ENCODE peak calls at places on chromosomes 4 and X, in five cellular contexts. H is transverse colon, C is HCT116, T is Peyer's patch, B is thoracic aorta. O is an unnamed sample.

GRCh38 chr4:52372747-52373146 is 286.4 kb downstream of the USP46 start:
- DNase-seq in H (no peak), C (no peak), T (no peak), B (no peak), O (no peak)

GRCh38 chr4:121706595-121707021 is 9.8 kb upstream of the ANXA5 start:
- DNase-seq in H (no peak), C (no peak), T (no peak), B (no peak), O (no peak)

GRCh38 chrX:50799531-50799961 is 14.4 kb downstream of the SHROOM4 start:
- DNase-seq in H (peak; percentile 20), C (no peak), T (no peak), B (no peak), O (no peak)

GRCh38 chr4:25068386-25068785 is 37.6 kb upstream of the LGI2 start:
- DNase-seq in H (no peak), C (no peak), T (no peak), B (no peak), O (no peak)

GRCh38 chrX:79089897-79090584 is 54.4 kb upstream of the GPR174 start:
- DNase-seq in H (no peak), C (no peak), T (no peak), B (no peak), O (no peak)

GRCh38 chrX:13983734-13984133 is 46.0 kb downstream of the GEMIN8 start:
- DNase-seq in H (no peak), C (no peak), T (no peak), B (no peak), O (no peak)

GRCh38 chrX:42096262-42096939 is 173.0 kb upstream of the CASK start:
- DNase-seq in H (no peak), C (peak; percentile 2), T (no peak), B (no peak), O (no peak)

GRCh38 chr4:3255611-3256186 is 6.7 kb downstream of the MSANTD1 start:
- DNase-seq in H (peak; percentile 4), C (no peak), T (peak; percentile 39), B (peak; percentile 1), O (peak; percentile 70)

GRCh38 chr4:85402371-85402770 is 72.6 kb upstream of the ARHGAP24 start:
- DNase-seq in H (no peak), C (no peak), T (no peak), B (no peak), O (no peak)

GRCh38 chr4:17773125-17773698 is 8.2 kb downstream of the FAM184B start:
- DNase-seq in H (no peak), C (no peak), T (no peak), B (no peak), O (no peak)

DNA sequence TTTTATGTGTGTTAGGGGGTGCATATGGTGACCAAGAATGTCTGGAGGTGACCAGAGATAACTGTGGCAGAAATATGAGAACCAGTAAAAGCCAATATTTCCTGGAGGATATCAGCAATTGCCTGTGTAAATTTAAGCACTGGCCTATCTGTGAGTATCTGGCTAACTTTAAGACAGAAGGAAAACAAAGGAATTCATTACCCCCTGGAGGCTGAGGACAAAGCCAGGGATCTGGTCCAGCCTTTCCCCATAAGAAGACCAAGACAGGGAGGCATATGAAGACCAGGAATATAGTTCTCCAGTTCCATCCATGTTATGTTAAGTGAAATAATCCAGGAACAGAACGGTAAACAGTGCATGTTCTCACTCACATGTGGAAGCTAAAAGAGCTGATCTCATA is 49.2 kb downstream of the MFAP3L start:
- DNase-seq in H (no peak), C (no peak), T (no peak), B (no peak), O (no peak)
- H3K27ac ChIP-seq in H (no peak overlapping the region), C (no peak overlapping the region), T (no peak overlapping the region), B (no peak overlapping the region), O (no peak overlapping the region)

GRCh38 chr4:113303315-113303714 is 253.9 kb downstream of the ANK2 start:
- DNase-seq in H (no peak), C (no peak), T (no peak), B (no peak), O (no peak)

GRCh38 chr4:113294910-113295309 is 245.5 kb downstream of the ANK2 start:
- DNase-seq in H (no peak), C (no peak), T (no peak), B (no peak), O (no peak)

DNA sequence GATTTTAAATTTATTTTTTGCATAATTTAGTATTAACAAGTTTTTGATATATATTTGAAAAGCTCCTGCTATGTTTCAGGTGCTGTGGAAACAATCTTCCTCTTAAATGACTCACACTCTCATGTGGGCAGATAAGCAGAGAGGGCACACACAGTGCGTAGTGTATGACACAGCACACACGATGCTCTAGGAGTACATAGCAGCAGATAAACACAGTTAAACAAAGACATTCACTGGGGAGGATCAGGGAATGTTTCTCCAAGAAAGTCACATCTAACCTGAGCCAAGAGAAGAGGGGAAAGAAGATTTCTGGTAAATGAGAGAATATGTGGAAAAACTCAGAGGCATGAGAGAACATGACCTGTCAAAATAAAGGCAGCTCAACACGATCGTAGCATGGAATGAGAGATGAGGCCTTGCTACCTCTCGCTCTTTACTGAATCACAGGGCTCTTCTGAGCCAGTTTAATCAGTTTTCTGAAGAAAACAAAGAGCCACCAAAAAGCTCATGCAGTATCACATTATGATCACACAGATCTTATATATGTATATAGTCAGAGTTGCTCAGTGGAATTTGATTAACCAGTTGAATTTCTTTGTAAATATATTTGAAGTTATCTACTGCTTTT is 251.0 kb downstream of the ANK2 start:
- DNase-seq in H (no peak), C (peak; percentile 49), T (no peak), B (no peak), O (no peak)
- H3K27ac ChIP-seq in H (no peak overlapping the region), C (no peak overlapping the region), T (no peak overlapping the region), B (no peak overlapping the region), O (peak overlapping the region; percentile 17)

GRCh38 chr4:185872747-185873380 is 60.9 kb upstream of the SORBS2 start:
- DNase-seq in H (no peak), C (peak; percentile 26), T (no peak), B (no peak), O (no peak)

GRCh38 chr4:185878633-185879032 is 66.6 kb upstream of the SORBS2 start:
- DNase-seq in H (no peak), C (no peak), T (no peak), B (no peak), O (no peak)

GRCh38 chr4:185879666-185880312 is 67.8 kb upstream of the SORBS2 start:
- DNase-seq in H (no peak), C (no peak), T (no peak), B (no peak), O (no peak)

GRCh38 chr4:185870437-185870836 is 58.4 kb upstream of the SORBS2 start:
- DNase-seq in H (no peak), C (no peak), T (no peak), B (no peak), O (no peak)

GRCh38 chr4:185874516-185875230 is 62.7 kb upstream of the SORBS2 start:
- DNase-seq in H (no peak), C (no peak), T (no peak), B (no peak), O (no peak)
- H3K27ac ChIP-seq in H (no peak overlapping the region), C (no peak overlapping the region), T (no peak overlapping the region), B (no peak overlapping the region), O (peak overlapping the region; percentile 60)

GRCh38 chr4:112277705-112278448 is 7.8 kb downstream of the TIFA start:
- DNase-seq in H (no peak), C (no peak), T (no peak), B (no peak), O (no peak)
- H3K27ac ChIP-seq in H (no peak overlapping the region), C (no peak overlapping the region), T (no peak overlapping the region), B (no peak overlapping the region), O (no peak overlapping the region)

GRCh38 chr4:75549019-75549418 is 6.8 kb upstream of the ODAPH start:
- DNase-seq in H (no peak), C (no peak), T (no peak), B (no peak), O (no peak)
- H3K27ac ChIP-seq in H (no peak overlapping the region), C (no peak overlapping the region), T (no peak overlapping the region), B (no peak overlapping the region), O (no peak overlapping the region)

GRCh38 chrX:150688911-150689451 is 4.2 kb upstream of the MTMR1 start:
- DNase-seq in H (no peak), C (peak; percentile 28), T (no peak), B (no peak), O (no peak)
- H3K27ac ChIP-seq in H (no peak overlapping the region), C (no peak overlapping the region), T (no peak overlapping the region), B (no peak overlapping the region), O (no peak overlapping the region)

DNA sequence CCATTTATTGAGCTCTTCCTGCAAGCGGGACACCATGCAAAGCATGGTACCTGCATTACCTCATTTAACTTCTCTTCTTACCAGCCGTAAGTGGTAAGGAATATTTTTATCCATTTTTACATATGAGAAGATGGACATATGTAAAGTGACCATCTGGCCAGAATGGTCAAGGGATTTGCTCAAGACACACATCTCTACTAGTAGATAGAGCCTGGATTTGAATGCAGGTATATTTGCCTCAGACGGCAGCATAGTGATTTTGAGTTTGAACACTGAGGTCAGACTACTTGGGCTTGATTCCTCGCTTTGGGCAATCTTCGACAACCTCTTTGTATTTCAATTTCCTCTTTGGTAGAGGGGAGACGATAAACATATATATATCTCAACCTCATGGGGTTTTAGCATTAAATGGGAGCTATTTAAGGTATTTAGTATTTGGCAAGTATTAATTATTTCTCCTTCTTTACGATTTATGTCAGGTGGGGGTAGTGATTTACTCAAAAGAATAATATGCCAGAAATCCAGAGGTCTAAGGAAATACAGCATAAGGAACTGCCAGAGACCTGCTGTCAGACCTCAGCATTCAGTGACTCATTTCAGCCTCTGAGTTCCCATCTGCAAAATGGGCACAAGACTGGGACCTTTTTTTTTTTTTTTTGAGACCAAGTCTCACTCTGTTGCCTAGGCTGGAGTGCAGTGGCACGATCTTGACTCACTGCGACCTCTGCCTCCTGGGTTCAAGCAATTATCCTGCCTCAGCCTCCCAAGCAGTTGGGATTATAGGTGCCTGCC is 34.6 kb upstream of the CHRNA9 start:
- DNase-seq in H (no peak), C (no peak), T (no peak), B (no peak), O (no peak)
- H3K27ac ChIP-seq in H (peak overlapping the region; percentile 38), C (no peak overlapping the region), T (peak overlapping the region; percentile 76), B (no peak overlapping the region), O (peak overlapping the region; percentile 92)

GRCh38 chrX:17413228-17413627 is 38.2 kb downstream of the NHS start:
- DNase-seq in H (no peak), C (peak; percentile 32), T (no peak), B (no peak), O (no peak)

GRCh38 chrX:17412692-17413091 is 37.7 kb downstream of the NHS start:
- DNase-seq in H (no peak), C (peak; percentile 69), T (no peak), B (no peak), O (no peak)

GRCh38 chrX:17415242-17415815 is 40.3 kb downstream of the NHS start:
- DNase-seq in H (no peak), C (no peak), T (no peak), B (no peak), O (no peak)

GRCh38 chrX:17414057-17414658 is 39.2 kb downstream of the NHS start:
- DNase-seq in H (no peak), C (no peak), T (no peak), B (no peak), O (no peak)

GRCh38 chrX:17414839-17415238 is 39.8 kb downstream of the NHS start:
- DNase-seq in H (peak; percentile 22), C (no peak), T (no peak), B (no peak), O (no peak)
- H3K27ac ChIP-seq in H (no peak overlapping the region), C (no peak overlapping the region), T (no peak overlapping the region), B (peak overlapping the region; percentile 61), O (no peak overlapping the region)

GRCh38 chr4:137510866-137511265 is 21.4 kb downstream of the PCDH18 start:
- DNase-seq in H (no peak), C (peak; percentile 62), T (no peak), B (peak; percentile 13), O (no peak)

GRCh38 chr4:137514401-137515116 is 17.7 kb downstream of the PCDH18 start:
- DNase-seq in H (no peak), C (no peak), T (no peak), B (no peak), O (no peak)

GRCh38 chr4:137509855-137510282 is 22.4 kb downstream of the PCDH18 start:
- DNase-seq in H (no peak), C (peak; percentile 24), T (no peak), B (no peak), O (no peak)
- H3K27ac ChIP-seq in H (peak overlapping the region; percentile 31), C (no peak overlapping the region), T (no peak overlapping the region), B (peak overlapping the region; percentile 62), O (no peak overlapping the region)

O was measured in spleen.